ENCODE peak calls at places on chromosomes 16 and 17, in six cellular contexts. S is activated CD4-positive, alpha-beta T cell treated with anti-CD3 and anti-CD28 coated beads, Interleukin-2, amount 50 U/mL, for 48 hours; M is AG10803; K is anterior cingulate cortex; H is cardiac muscle cell; I is GM04504. G is an unnamed sample.

GRCh38 chr16:27776556-27776955 is 226.6 kb downstream of the KATNIP start:
- DNase-seq in K (peak), S (no peak), I (no peak), M (no peak), H (no peak), G (no peak)

GRCh38 chr17:78257810-78258322 is 26.4 kb downstream of the TMEM235 start:
- DNase-seq in S (peak), I (no peak), H (no peak), K (no peak), M (no peak), G (no peak)

GRCh38 chr17:3773511-3773910 is 27.5 kb downstream of the ITGAE start:
- DNase-seq in K (no peak), M (peak), I (peak), S (no peak), H (no peak), G (peak)

GRCh38 chr17:77098884-77099545 is 41.8 kb upstream of the SEC14L1 start:
- DNase-seq in M (peak), H (no peak), I (no peak), S (no peak), K (peak), G (no peak)

GRCh38 chr16:67029249-67030096 is 524 bp downstream of the CBFB start:
- DNase-seq in K (no peak), H (peak), I (no peak), S (peak), M (peak), G (peak)

GRCh38 chr16:88634141-88634993 is 4.0 kb upstream of the IL17C start:
- DNase-seq in H (no peak), I (no peak), S (peak), M (peak), K (no peak), G (peak)

GRCh38 chr17:77404812-77405581 is 264.2 kb downstream of the SEC14L1 start:
- DNase-seq in H (no peak), M (peak), I (peak), K (no peak), S (peak), G (peak)

GRCh38 chr16:57795431-57795878 is 6.8 kb downstream of the KIFC3 start:
- DNase-seq in H (peak), K (no peak), I (no peak), S (peak), M (peak), G (peak)

GRCh38 chr16:29958756-29959155 is 3.1 kb upstream of the TMEM219 start:
- DNase-seq in H (no peak), I (no peak), M (no peak), S (no peak), K (no peak), G (no peak)

GRCh38 chr16:66894948-66895696 is 14.8 kb downstream of the PDP2 start:
- DNase-seq in S (peak), H (peak), I (peak), M (peak), K (peak), G (peak)

GRCh38 chr17:31561469-31562412 is 170.3 kb downstream of the RAB11FIP4 start:
- DNase-seq in H (no peak), S (peak), M (peak), I (no peak), K (no peak), G (no peak)

GRCh38 chr16:1964046-1964505 is 550 bp downstream of the RPS2 start:
- DNase-seq in M (peak), H (peak), I (no peak), S (peak), K (no peak), G (no peak)

GRCh38 chr17:44850612-44851011 is 2.9 kb downstream of the HIGD1B start:
- DNase-seq in M (no peak), K (no peak), S (no peak), H (no peak), I (no peak), G (no peak)

GRCh38 chr16:3058173-3059030 is 7.0 kb upstream of the IL32 start:
- DNase-seq in I (no peak), K (no peak), S (peak), M (peak), H (peak), G (no peak)

GRCh38 chr17:6755731-6756184 is at the start of gene XAF1:
- DNase-seq in M (peak), K (no peak), S (peak), H (no peak), I (peak), G (peak)

GRCh38 chr17:67911038-67911782 is 85.1 kb downstream of the C17orf58 start:
- DNase-seq in K (no peak), M (no peak), I (no peak), S (no peak), H (no peak), G (no peak)

GRCh38 chr17:40437095-40437732 is 6.0 kb upstream of the IGFBP4 start:
- DNase-seq in H (no peak), S (no peak), M (no peak), I (no peak), K (no peak), G (no peak)

GRCh38 chr16:49739381-49739780 is 116.5 kb downstream of the ZNF423 start:
- DNase-seq in S (no peak), H (peak), K (no peak), M (no peak), I (no peak), G (no peak)

GRCh38 chr16:85422374-85423185 is 190.5 kb upstream of the GSE1 start:
- DNase-seq in M (no peak), S (no peak), K (no peak), I (no peak), H (peak), G (peak)

GRCh38 chr16:72752004-72752695 is 295.8 kb downstream of the ZFHX3 start:
- DNase-seq in M (no peak), K (no peak), I (no peak), H (no peak), S (no peak), G (no peak)

GRCh38 chr16:21164521-21165168 is 6.2 kb downstream of the LDAF1 start:
- DNase-seq in K (no peak), S (no peak), I (no peak), H (no peak), M (no peak), G (no peak)

GRCh38 chr17:38701504-38702165 is 3.4 kb upstream of the MLLT6 start:
- DNase-seq in H (no peak), S (peak), K (no peak), M (peak), I (no peak), G (no peak)

GRCh38 chr16:84449156-84450140 is 55.0 kb downstream of the MEAK7 start:
- DNase-seq in I (no peak), K (no peak), S (no peak), H (no peak), M (no peak), G (no peak)

GRCh38 chr17:47956818-47957590 is 679 bp downstream of the PRR15L start:
- DNase-seq in S (no peak), K (no peak), I (no peak), M (no peak), H (no peak), G (no peak)

GRCh38 chr16:65023802-65024201 is 98.1 kb downstream of the CDH11 start:
- DNase-seq in M (no peak), I (no peak), S (no peak), H (no peak), K (no peak), G (no peak)

GRCh38 chr17:2631211-2631610 is 37.8 kb downstream of the PAFAH1B1 start:
- DNase-seq in I (no peak), K (no peak), H (no peak), S (no peak), M (no peak), G (no peak)

GRCh38 chr17:14926526-14927122 is 338.5 kb downstream of the PMP22 start:
- DNase-seq in I (peak), M (peak), H (peak), K (peak), S (peak), G (peak)

GRCh38 chr17:76631821-76632565 is 11.6 kb downstream of the ST6GALNAC1 start:
- DNase-seq in K (no peak), S (no peak), I (no peak), H (no peak), M (no peak), G (peak)

GRCh38 chr17:81251091-81251942 is 12.2 kb downstream of the NDUFAF8 start:
- DNase-seq in M (no peak), S (no peak), K (no peak), H (peak), I (no peak), G (no peak)

GRCh38 chr17:73738751-73739575 is 94.7 kb upstream of the SDK2 start:
- DNase-seq in I (no peak), K (no peak), S (no peak), H (peak), M (no peak), G (no peak)

GRCh38 chr16:17286443-17286842 is 184.3 kb downstream of the XYLT1 start:
- DNase-seq in S (no peak), H (no peak), M (no peak), K (no peak), I (no peak), G (no peak)

GRCh38 chr17:78416791-78417530 is 38.5 kb downstream of the PGS1 start:
- DNase-seq in S (no peak), K (no peak), M (no peak), H (no peak), I (no peak), G (no peak)

GRCh38 chr17:75843577-75844529 is at the start of gene UNC13D:
- DNase-seq in S (peak), M (no peak), H (no peak), I (no peak), K (no peak), G (no peak)

GRCh38 chr17:70995997-70996396 is 826.7 kb downstream of the KCNJ2 start:
- DNase-seq in I (no peak), K (no peak), H (no peak), M (no peak), S (no peak), G (no peak)

GRCh38 chr16:17082126-17082882 is 388.5 kb downstream of the XYLT1 start:
- DNase-seq in H (no peak), S (no peak), K (no peak), I (no peak), M (no peak), G (no peak)